ENCODE peak calls at places on chromosomes 13 and 19, in ten cellular contexts. One of them, this sample, is unnamed.

GRCh38 chr19:2355168-2356035 is 4.7 kb upstream of the TMPRSS9 start:
- DNase-seq in IMR-90: no peak
- DNase-seq in AG10803: peak
- DNase-seq in tibial artery: no peak
- DNase-seq in CD8-positive, alpha-beta T cell: no peak
- DNase-seq in Caco-2: no peak
- DNase-seq in GM13976: no peak
- DNase-seq in fibroblast of pulmonary artery: no peak
- DNase-seq in breast epithelium: no peak
- DNase-seq in PC-3: no peak
- DNase-seq in this sample: no peak

GRCh38 chr19:41882568-41883462 is at the start of gene ARHGEF1:
- DNase-seq in IMR-90: no peak
- DNase-seq in AG10803: peak
- DNase-seq in tibial artery: peak
- DNase-seq in CD8-positive, alpha-beta T cell: peak
- DNase-seq in Caco-2: peak
- DNase-seq in GM13976: peak
- DNase-seq in fibroblast of pulmonary artery: no peak
- DNase-seq in breast epithelium: no peak
- DNase-seq in PC-3: peak
- DNase-seq in this sample: peak

GRCh38 chr19:38745316-38745715 is 1.0 kb upstream of the CAPN12 start:
- DNase-seq in IMR-90: no peak
- DNase-seq in AG10803: no peak
- DNase-seq in tibial artery: no peak
- DNase-seq in CD8-positive, alpha-beta T cell: no peak
- DNase-seq in Caco-2: no peak
- DNase-seq in GM13976: no peak
- DNase-seq in fibroblast of pulmonary artery: no peak
- DNase-seq in breast epithelium: no peak
- DNase-seq in PC-3: no peak
- DNase-seq in this sample: no peak

GRCh38 chr13:76725211-76725610 is 161.0 kb downstream of the KCTD12 start:
- DNase-seq in IMR-90: peak
- DNase-seq in AG10803: peak
- DNase-seq in tibial artery: no peak
- DNase-seq in CD8-positive, alpha-beta T cell: no peak
- DNase-seq in Caco-2: no peak
- DNase-seq in GM13976: no peak
- DNase-seq in fibroblast of pulmonary artery: peak
- DNase-seq in breast epithelium: no peak
- DNase-seq in PC-3: no peak
- DNase-seq in this sample: no peak

GRCh38 chr13:101455863-101456262 is 3.4 kb downstream of the ITGBL1 start:
- DNase-seq in IMR-90: peak
- DNase-seq in AG10803: peak
- DNase-seq in tibial artery: no peak
- DNase-seq in CD8-positive, alpha-beta T cell: no peak
- DNase-seq in Caco-2: no peak
- DNase-seq in GM13976: no peak
- DNase-seq in fibroblast of pulmonary artery: peak
- DNase-seq in breast epithelium: no peak
- DNase-seq in PC-3: peak
- DNase-seq in this sample: no peak

GRCh38 chr19:5903054-5903501 is 512 bp downstream of the NDUFA11 start:
- DNase-seq in IMR-90: peak
- DNase-seq in AG10803: peak
- DNase-seq in tibial artery: no peak
- DNase-seq in CD8-positive, alpha-beta T cell: no peak
- DNase-seq in Caco-2: no peak
- DNase-seq in GM13976: no peak
- DNase-seq in fibroblast of pulmonary artery: peak
- DNase-seq in breast epithelium: no peak
- DNase-seq in PC-3: no peak
- DNase-seq in this sample: no peak

GRCh38 chr13:46675016-46675415 is 121.9 kb downstream of the ESD start:
- DNase-seq in IMR-90: no peak
- DNase-seq in AG10803: no peak
- DNase-seq in tibial artery: no peak
- DNase-seq in CD8-positive, alpha-beta T cell: no peak
- DNase-seq in Caco-2: no peak
- DNase-seq in GM13976: peak
- DNase-seq in fibroblast of pulmonary artery: no peak
- DNase-seq in breast epithelium: no peak
- DNase-seq in PC-3: no peak
- DNase-seq in this sample: no peak

GRCh38 chr13:114140131-114140908 is 7.9 kb upstream of the RASA3 start:
- DNase-seq in IMR-90: no peak
- DNase-seq in AG10803: no peak
- DNase-seq in tibial artery: peak
- DNase-seq in CD8-positive, alpha-beta T cell: no peak
- DNase-seq in Caco-2: no peak
- DNase-seq in GM13976: no peak
- DNase-seq in fibroblast of pulmonary artery: no peak
- DNase-seq in breast epithelium: no peak
- DNase-seq in PC-3: no peak
- DNase-seq in this sample: no peak

GRCh38 chr13:27005556-27005955 is 166.1 kb downstream of the USP12 start:
- DNase-seq in IMR-90: no peak
- DNase-seq in AG10803: peak
- DNase-seq in tibial artery: no peak
- DNase-seq in CD8-positive, alpha-beta T cell: no peak
- DNase-seq in Caco-2: no peak
- DNase-seq in GM13976: no peak
- DNase-seq in fibroblast of pulmonary artery: peak
- DNase-seq in breast epithelium: no peak
- DNase-seq in PC-3: no peak
- DNase-seq in this sample: peak

GRCh38 chr13:95153647-95154405 is 147.4 kb downstream of the ABCC4 start:
- DNase-seq in IMR-90: peak
- DNase-seq in AG10803: peak
- DNase-seq in tibial artery: no peak
- DNase-seq in CD8-positive, alpha-beta T cell: no peak
- DNase-seq in Caco-2: no peak
- DNase-seq in GM13976: no peak
- DNase-seq in fibroblast of pulmonary artery: peak
- DNase-seq in breast epithelium: no peak
- DNase-seq in PC-3: peak
- DNase-seq in this sample: no peak

GRCh38 chr13:95155504-95155903 is 145.7 kb downstream of the ABCC4 start:
- DNase-seq in IMR-90: no peak
- DNase-seq in AG10803: no peak
- DNase-seq in tibial artery: no peak
- DNase-seq in CD8-positive, alpha-beta T cell: no peak
- DNase-seq in Caco-2: no peak
- DNase-seq in GM13976: no peak
- DNase-seq in fibroblast of pulmonary artery: no peak
- DNase-seq in breast epithelium: no peak
- DNase-seq in PC-3: no peak
- DNase-seq in this sample: no peak

GRCh38 chr13:95156208-95156607 is 145.0 kb downstream of the ABCC4 start:
- DNase-seq in IMR-90: peak
- DNase-seq in AG10803: peak
- DNase-seq in tibial artery: no peak
- DNase-seq in CD8-positive, alpha-beta T cell: no peak
- DNase-seq in Caco-2: no peak
- DNase-seq in GM13976: no peak
- DNase-seq in fibroblast of pulmonary artery: peak
- DNase-seq in breast epithelium: no peak
- DNase-seq in PC-3: peak
- DNase-seq in this sample: no peak

GRCh38 chr13:95154441-95154886 is 146.8 kb downstream of the ABCC4 start:
- DNase-seq in IMR-90: no peak
- DNase-seq in AG10803: peak
- DNase-seq in tibial artery: no peak
- DNase-seq in CD8-positive, alpha-beta T cell: no peak
- DNase-seq in Caco-2: no peak
- DNase-seq in GM13976: no peak
- DNase-seq in fibroblast of pulmonary artery: peak
- DNase-seq in breast epithelium: no peak
- DNase-seq in PC-3: peak
- DNase-seq in this sample: no peak

GRCh38 chr13:95155093-95155492 is 146.2 kb downstream of the ABCC4 start:
- DNase-seq in IMR-90: no peak
- DNase-seq in AG10803: no peak
- DNase-seq in tibial artery: no peak
- DNase-seq in CD8-positive, alpha-beta T cell: no peak
- DNase-seq in Caco-2: no peak
- DNase-seq in GM13976: no peak
- DNase-seq in fibroblast of pulmonary artery: peak
- DNase-seq in breast epithelium: no peak
- DNase-seq in PC-3: peak
- DNase-seq in this sample: no peak
- TF ChIP-seq CTCF in IMR-90: no peak
- TF ChIP-seq CTCF in AG10803: no peak
- TF ChIP-seq CTCF in tibial artery: no peak
- TF ChIP-seq CTCF in CD8-positive, alpha-beta T cell: no peak
- TF ChIP-seq CTCF in Caco-2: no peak
- TF ChIP-seq CTCF in GM13976: no peak
- TF ChIP-seq CTCF in fibroblast of pulmonary artery: no peak
- TF ChIP-seq CTCF in breast epithelium: no peak
- TF ChIP-seq CTCF in PC-3: no peak
- TF ChIP-seq CTCF in this sample: no peak

DNA sequence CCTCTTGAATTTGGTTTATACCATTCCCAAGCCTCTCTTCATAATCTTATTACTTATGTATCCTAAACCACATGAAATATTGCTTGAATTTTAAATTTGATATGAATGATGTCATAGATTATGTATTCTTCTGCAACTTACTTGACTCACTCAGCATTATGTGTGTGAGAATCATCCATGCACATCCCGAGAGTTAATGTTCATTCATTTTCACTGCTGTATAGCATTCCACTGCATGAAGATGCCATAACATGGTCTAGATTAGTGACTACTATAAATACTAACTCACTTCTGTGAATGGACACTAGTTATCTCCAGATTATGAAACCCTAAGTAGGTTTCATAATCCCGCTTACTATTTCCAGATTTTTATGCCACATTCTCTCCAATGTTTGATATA is 25.0 kb upstream of the RAP2A start:
- DNase-seq in IMR-90: no peak
- DNase-seq in AG10803: no peak
- DNase-seq in tibial artery: no peak
- DNase-seq in CD8-positive, alpha-beta T cell: no peak
- DNase-seq in Caco-2: no peak
- DNase-seq in GM13976: no peak
- DNase-seq in fibroblast of pulmonary artery: no peak
- DNase-seq in breast epithelium: no peak
- DNase-seq in PC-3: no peak
- DNase-seq in this sample: no peak
- TF ChIP-seq CTCF in IMR-90: no peak
- TF ChIP-seq CTCF in AG10803: no peak
- TF ChIP-seq CTCF in tibial artery: no peak
- TF ChIP-seq CTCF in CD8-positive, alpha-beta T cell: no peak
- TF ChIP-seq CTCF in Caco-2: no peak
- TF ChIP-seq CTCF in GM13976: no peak
- TF ChIP-seq CTCF in fibroblast of pulmonary artery: no peak
- TF ChIP-seq CTCF in breast epithelium: no peak
- TF ChIP-seq CTCF in PC-3: no peak
- TF ChIP-seq CTCF in this sample: no peak

DNA sequence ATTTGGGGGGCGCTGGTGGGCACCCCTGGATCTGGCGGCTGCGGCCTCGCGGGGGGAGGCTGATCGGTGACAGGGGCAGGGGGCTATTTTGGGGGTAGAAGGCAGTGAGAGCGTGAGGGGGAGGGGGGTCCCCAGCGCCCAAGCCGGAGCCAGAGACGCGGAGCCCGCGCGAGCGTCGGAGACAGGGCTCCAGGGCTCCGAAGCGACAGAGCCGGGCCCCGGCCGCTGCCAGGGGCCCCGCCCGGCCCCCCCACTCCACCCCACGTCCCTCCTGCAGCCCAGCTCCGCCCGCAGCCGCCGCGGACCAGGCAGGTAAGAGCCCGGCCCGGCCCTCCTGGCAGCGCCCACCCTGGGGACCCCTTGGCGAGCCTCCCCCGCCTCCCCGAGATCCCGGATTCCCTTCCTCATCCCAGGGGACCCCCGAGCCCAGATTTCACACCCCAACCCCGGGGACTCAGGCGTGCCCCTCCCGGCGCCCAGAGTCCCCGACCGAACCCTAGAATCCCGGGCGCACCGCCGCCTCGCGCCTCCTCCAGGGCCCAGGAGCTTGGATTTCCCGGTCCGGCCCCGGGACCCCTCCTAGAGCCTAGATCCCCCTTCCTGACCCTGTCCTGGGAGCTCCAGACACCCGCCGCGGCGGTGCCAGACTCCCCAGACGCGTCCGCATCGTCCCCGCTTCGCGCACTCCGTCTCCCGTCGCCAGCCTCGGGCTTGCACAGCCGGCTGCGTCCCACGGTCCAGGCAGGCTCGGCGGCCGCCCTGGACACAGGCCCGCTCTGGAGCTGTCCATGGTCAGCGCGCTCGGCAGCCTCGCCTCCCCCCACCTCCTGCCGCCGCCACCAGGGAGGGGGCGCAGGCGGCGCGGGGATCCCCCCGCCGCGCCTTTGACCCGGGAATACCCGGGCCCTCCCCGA is at the start of gene PPFIA3:
- DNase-seq in IMR-90: peak
- DNase-seq in AG10803: peak
- DNase-seq in tibial artery: peak
- DNase-seq in CD8-positive, alpha-beta T cell: no peak
- DNase-seq in Caco-2: peak
- DNase-seq in GM13976: no peak
- DNase-seq in fibroblast of pulmonary artery: peak
- DNase-seq in breast epithelium: no peak
- DNase-seq in PC-3: peak
- DNase-seq in this sample: peak
- TF ChIP-seq CTCF in IMR-90: no peak
- TF ChIP-seq CTCF in AG10803: no peak
- TF ChIP-seq CTCF in tibial artery: no peak
- TF ChIP-seq CTCF in CD8-positive, alpha-beta T cell: no peak
- TF ChIP-seq CTCF in Caco-2: no peak
- TF ChIP-seq CTCF in GM13976: no peak
- TF ChIP-seq CTCF in fibroblast of pulmonary artery: no peak
- TF ChIP-seq CTCF in breast epithelium: no peak
- TF ChIP-seq CTCF in PC-3: no peak
- TF ChIP-seq CTCF in this sample: no peak

DNA sequence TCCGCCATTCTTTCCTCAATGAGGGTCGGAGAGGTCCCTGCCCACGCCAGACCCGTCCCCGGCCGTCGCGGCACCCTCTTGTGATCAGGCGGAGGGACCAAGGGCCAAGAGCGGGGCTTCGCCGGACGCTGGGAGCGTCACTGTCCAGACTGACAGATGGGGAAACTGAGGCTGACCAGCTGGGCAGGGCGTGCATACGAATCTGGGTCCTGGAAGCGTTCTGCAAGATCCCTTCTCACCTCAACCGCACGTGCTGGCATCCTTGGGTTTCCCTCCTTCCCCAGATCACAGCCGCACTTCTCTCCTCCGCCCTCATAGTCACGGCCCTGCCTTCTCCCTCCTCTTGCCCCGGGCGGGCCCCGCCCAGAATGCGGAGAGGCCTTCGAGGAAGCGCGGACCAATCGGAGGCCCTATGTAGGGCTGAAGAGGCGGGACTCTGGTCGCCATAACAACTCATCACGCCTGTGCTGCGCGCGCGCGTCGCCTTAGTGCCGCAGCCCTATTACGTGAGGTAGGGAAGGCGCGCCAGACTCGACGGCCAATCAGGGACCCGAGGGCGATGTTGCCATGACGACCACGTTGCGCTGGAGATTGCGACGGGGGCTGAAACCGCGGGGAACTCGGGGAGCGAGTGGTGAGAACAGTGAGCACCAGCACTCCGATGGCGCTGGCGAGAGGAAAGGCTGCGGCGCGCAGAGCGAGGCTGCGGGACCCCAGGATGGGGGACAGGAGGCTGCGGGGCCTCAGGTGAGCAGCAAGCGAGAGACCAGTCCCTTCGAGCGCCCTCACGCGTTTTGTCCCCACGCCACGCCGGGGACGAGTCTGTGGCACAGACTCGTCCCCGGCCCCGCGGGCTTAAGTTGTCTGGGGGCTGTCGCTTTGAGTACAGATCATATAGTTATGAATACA is 5.7 kb downstream of the RNF225 start:
- DNase-seq in IMR-90: peak
- DNase-seq in AG10803: peak
- DNase-seq in tibial artery: peak
- DNase-seq in CD8-positive, alpha-beta T cell: peak
- DNase-seq in Caco-2: peak
- DNase-seq in GM13976: peak
- DNase-seq in fibroblast of pulmonary artery: peak
- DNase-seq in breast epithelium: peak
- DNase-seq in PC-3: peak
- DNase-seq in this sample: peak
- TF ChIP-seq CTCF in IMR-90: no peak
- TF ChIP-seq CTCF in AG10803: no peak
- TF ChIP-seq CTCF in tibial artery: peak
- TF ChIP-seq CTCF in CD8-positive, alpha-beta T cell: no peak
- TF ChIP-seq CTCF in Caco-2: no peak
- TF ChIP-seq CTCF in GM13976: no peak
- TF ChIP-seq CTCF in fibroblast of pulmonary artery: no peak
- TF ChIP-seq CTCF in breast epithelium: no peak
- TF ChIP-seq CTCF in PC-3: peak
- TF ChIP-seq CTCF in this sample: no peak

This sample was measured in lower leg skin.